ENCODE peak calls at places on chromosomes 2 and 18, in eight cellular contexts. U is IMR-90, Z is ovary, V is mesothelial cell of epicardium, M is fibroblast of lung, S is prostate gland, L is BJ, I is endothelial cell. C is an unnamed sample.

GRCh38 chr2:237322564-237322963 is 91.4 kb downstream of the COL6A3 start:
- DNase-seq in U (no peak), Z (no peak), V (no peak), M (no peak), S (no peak), L (no peak), I (no peak), C (no peak)

GRCh38 chr2:200963129-200963917 is at the start of gene ORC2:
- DNase-seq in U (peak; percentile 91), Z (peak; percentile 98), V (peak; percentile 97), M (peak; percentile 94), S (peak; percentile 95), L (peak; percentile 59), I (peak; percentile 94), C (peak; percentile 96)

GRCh38 chr2:74777161-74777900 is 56.6 kb upstream of the HK2 start:
- DNase-seq in U (no peak), Z (no peak), V (no peak), M (no peak), S (no peak), L (no peak), I (no peak), C (peak; percentile 72)

GRCh38 chr18:49381267-49381865 is 79.1 kb downstream of the DYM start:
- DNase-seq in U (no peak), Z (no peak), V (no peak), M (no peak), S (no peak), L (no peak), I (no peak), C (no peak)

GRCh38 chr2:173037245-173038106 is 38.2 kb upstream of the MAP3K20 start:
- DNase-seq in U (peak; percentile 25), Z (no peak), V (no peak), M (peak; percentile 36), S (no peak), L (no peak), I (no peak), C (no peak)

GRCh38 chr2:43300781-43301586 is 74.6 kb upstream of the ZFP36L2 start:
- DNase-seq in U (no peak), Z (peak; percentile 51), V (no peak), M (no peak), S (peak; percentile 50), L (no peak), I (no peak), C (no peak)

GRCh38 chr2:109623297-109623696 is 9.1 kb downstream of the SOWAHC start:
- DNase-seq in U (no peak), Z (no peak), V (no peak), M (no peak), S (no peak), L (no peak), I (no peak), C (no peak)

GRCh38 chr2:224417361-224417729 is 15.4 kb upstream of the FAM124B start:
- DNase-seq in U (no peak), Z (no peak), V (no peak), M (no peak), S (no peak), L (no peak), I (no peak), C (no peak)

GRCh38 chr2:137983581-137983980 is 19.3 kb downstream of the HNMT start:
- DNase-seq in U (no peak), Z (no peak), V (no peak), M (no peak), S (no peak), L (no peak), I (no peak), C (no peak)

GRCh38 chr2:208033701-208034502 is 8.6 kb upstream of the PLEKHM3 start:
- DNase-seq in U (peak; percentile 24), Z (no peak), V (no peak), M (no peak), S (peak; percentile 61), L (no peak), I (peak; percentile 12), C (peak; percentile 64)

GRCh38 chr2:216308532-216308931 is 63.8 kb downstream of the MARCHF4 start:
- DNase-seq in U (peak; percentile 71), Z (no peak), V (no peak), M (peak; percentile 28), S (no peak), L (no peak), I (no peak), C (no peak)

GRCh38 chr2:41038408-41038807 is 586.5 kb upstream of the SLC8A1 start:
- DNase-seq in U (peak; percentile 40), Z (no peak), V (no peak), M (peak; percentile 48), S (no peak), L (no peak), I (no peak), C (no peak)

GRCh38 chr2:11998218-11998617 is 251.8 kb downstream of the LPIN1 start:
- DNase-seq in U (peak; percentile 61), Z (no peak), V (no peak), M (no peak), S (no peak), L (peak; percentile 30), I (no peak), C (no peak)

GRCh38 chr2:70956141-70956540 is 20.4 kb downstream of the ATP6V1B1 start:
- DNase-seq in U (no peak), Z (no peak), V (no peak), M (no peak), S (no peak), L (no peak), I (no peak), C (no peak)

GRCh38 chr2:3644246-3644525 is 13.8 kb upstream of the ALLC start:
- DNase-seq in U (no peak), Z (no peak), V (no peak), M (no peak), S (no peak), L (no peak), I (no peak), C (no peak)

GRCh38 chr2:43129676-43130547 is 96.5 kb downstream of the ZFP36L2 start:
- DNase-seq in U (peak; percentile 43), Z (no peak), V (no peak), M (peak; percentile 57), S (no peak), L (no peak), I (no peak), C (peak; percentile 30)

GRCh38 chr2:127607399-127607908 is 38.5 kb upstream of the GPR17 start:
- DNase-seq in U (no peak), Z (no peak), V (no peak), M (no peak), S (no peak), L (no peak), I (no peak), C (no peak)

DNA sequence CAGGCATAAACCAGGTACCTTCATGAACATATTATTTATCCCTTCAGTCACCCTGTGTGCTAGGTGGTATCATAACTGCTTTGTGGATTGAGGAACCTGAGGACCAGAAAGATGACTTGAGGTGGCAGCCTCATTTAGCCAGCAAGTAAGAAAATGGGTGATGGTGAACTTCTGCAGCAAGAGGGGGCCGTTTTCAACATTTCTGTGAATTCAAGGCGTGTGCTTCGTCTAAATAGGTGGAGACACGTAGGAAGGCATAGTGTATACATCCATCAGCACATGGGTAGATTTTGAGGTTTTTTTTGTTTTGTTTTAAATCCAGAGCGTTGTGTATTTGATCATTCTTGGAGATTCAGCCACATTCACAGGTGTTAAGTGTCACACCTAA is 118.7 kb downstream of the SPTBN1 start:
- DNase-seq in U (no peak), Z (no peak), V (no peak), M (no peak), S (no peak), L (no peak), I (no peak), C (no peak)
- TF ChIP-seq CTCF in U (no peak), Z (no peak), V (no peak), M (no peak), S (no peak), L (no peak), I (no peak), C (no peak)

GRCh38 chr2:18063826-18064485 is 185.5 kb downstream of the KCNS3 start:
- DNase-seq in U (no peak), Z (no peak), V (no peak), M (peak; percentile 56), S (no peak), L (no peak), I (no peak), C (no peak)

GRCh38 chr2:18067980-18068379 is 189.5 kb downstream of the KCNS3 start:
- DNase-seq in U (no peak), Z (no peak), V (no peak), M (no peak), S (no peak), L (no peak), I (peak; percentile 25), C (no peak)

GRCh38 chr2:18062892-18063291 is 184.4 kb downstream of the KCNS3 start:
- DNase-seq in U (no peak), Z (no peak), V (no peak), M (no peak), S (no peak), L (no peak), I (no peak), C (no peak)

GRCh38 chr2:18065264-18065663 is 186.8 kb downstream of the KCNS3 start:
- DNase-seq in U (no peak), Z (no peak), V (no peak), M (no peak), S (no peak), L (no peak), I (no peak), C (no peak)

DNA sequence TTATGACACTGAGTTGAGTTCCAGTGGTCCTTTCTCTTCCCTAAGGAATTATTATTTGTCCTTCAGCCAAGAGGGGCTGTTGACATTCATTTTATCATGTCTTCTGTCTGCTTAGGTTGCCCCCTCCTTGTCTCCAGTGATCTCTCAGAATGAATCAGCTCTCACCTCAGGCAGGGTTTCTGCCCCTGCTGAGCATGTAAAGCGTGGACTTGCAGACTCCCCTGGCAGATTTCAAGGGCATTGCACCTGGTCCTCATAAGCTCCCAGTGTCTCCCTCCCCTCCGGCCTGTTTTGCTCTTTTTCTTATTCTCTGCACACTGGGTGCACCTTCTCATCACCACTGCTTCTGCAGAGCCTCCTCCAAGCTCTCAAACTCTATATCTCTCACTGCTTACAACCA is 188.4 kb downstream of the KCNS3 start:
- DNase-seq in U (no peak), Z (no peak), V (no peak), M (no peak), S (no peak), L (no peak), I (no peak), C (no peak)
- TF ChIP-seq CTCF in U (no peak), Z (no peak), V (no peak), M (no peak), S (no peak), L (no peak), I (no peak), C (no peak)

GRCh38 chr18:33751613-33752221 is 173.7 kb downstream of the ASXL3 start:
- DNase-seq in U (peak; percentile 39), Z (no peak), V (no peak), M (peak; percentile 67), S (no peak), L (no peak), I (no peak), C (no peak)
- TF ChIP-seq CTCF in U (peak; percentile 50), Z (no peak), V (peak; percentile 58), M (peak; percentile 58), S (peak; percentile 64), L (peak; percentile 47), I (peak; percentile 77), C (peak; percentile 62)

GRCh38 chr2:205372141-205372540 is 310.2 kb upstream of the NRP2 start:
- DNase-seq in U (peak; percentile 60), Z (no peak), V (no peak), M (peak; percentile 39), S (no peak), L (no peak), I (no peak), C (no peak)
- TF ChIP-seq CTCF in U (no peak), Z (no peak), V (no peak), M (no peak), S (no peak), L (no peak), I (no peak), C (no peak)

C was measured in GM13976.